ENCODE peak calls at places on chromosomes 7 and 10, in seven cellular contexts. One of them, this sample, is unnamed.

GRCh38 chr10:112261281-112261822 is 21.8 kb upstream of the TECTB start:
- DNase-seq in mucosa of descending colon: no peak
- DNase-seq in uterus: no peak
- DNase-seq in IMR-90: peak
- DNase-seq in left lung: no peak
- DNase-seq in BE2C: no peak
- DNase-seq in GM12865: no peak
- DNase-seq in this sample: no peak

GRCh38 chr7:88167223-88167622 is 52.6 kb downstream of the SRI start:
- DNase-seq in mucosa of descending colon: no peak
- DNase-seq in left lung: no peak
- DNase-seq in GM12865: no peak
- DNase-seq in uterus: no peak
- DNase-seq in IMR-90: no peak
- DNase-seq in BE2C: peak
- DNase-seq in this sample: no peak

GRCh38 chr7:121853307-121853706 is 19.7 kb upstream of the PTPRZ1 start:
- DNase-seq in BE2C: no peak
- DNase-seq in uterus: no peak
- DNase-seq in IMR-90: no peak
- DNase-seq in mucosa of descending colon: no peak
- DNase-seq in GM12865: no peak
- DNase-seq in left lung: no peak
- DNase-seq in this sample: no peak

GRCh38 chr7:138668946-138669345 is 32.2 kb downstream of the SVOPL start:
- DNase-seq in uterus: no peak
- DNase-seq in left lung: no peak
- DNase-seq in IMR-90: no peak
- DNase-seq in BE2C: no peak
- DNase-seq in GM12865: no peak
- DNase-seq in mucosa of descending colon: no peak
- DNase-seq in this sample: no peak

GRCh38 chr7:108299251-108300014 is 156.8 kb downstream of the NRCAM start:
- DNase-seq in GM12865: no peak
- DNase-seq in left lung: no peak
- DNase-seq in BE2C: no peak
- DNase-seq in mucosa of descending colon: no peak
- DNase-seq in uterus: no peak
- DNase-seq in IMR-90: no peak
- DNase-seq in this sample: no peak

GRCh38 chr10:123149568-123150228 is 1.8 kb downstream of the HMX2 start:
- DNase-seq in BE2C: no peak
- DNase-seq in IMR-90: peak
- DNase-seq in mucosa of descending colon: peak
- DNase-seq in left lung: no peak
- DNase-seq in uterus: no peak
- DNase-seq in GM12865: no peak
- DNase-seq in this sample: no peak

GRCh38 chr7:74272305-74273038 is 16.7 kb upstream of the CLIP2 start:
- DNase-seq in GM12865: peak
- DNase-seq in BE2C: peak
- DNase-seq in uterus: peak
- DNase-seq in IMR-90: peak
- DNase-seq in mucosa of descending colon: peak
- DNase-seq in left lung: peak
- DNase-seq in this sample: peak

GRCh38 chr7:68306692-68307107 is 1291.6 kb upstream of the AUTS2 start:
- DNase-seq in mucosa of descending colon: no peak
- DNase-seq in BE2C: no peak
- DNase-seq in GM12865: no peak
- DNase-seq in uterus: no peak
- DNase-seq in left lung: no peak
- DNase-seq in IMR-90: no peak
- DNase-seq in this sample: no peak

GRCh38 chr10:129496995-129497394 is 30.0 kb downstream of the MGMT start:
- DNase-seq in BE2C: peak
- DNase-seq in uterus: no peak
- DNase-seq in GM12865: no peak
- DNase-seq in mucosa of descending colon: no peak
- DNase-seq in IMR-90: no peak
- DNase-seq in left lung: no peak
- DNase-seq in this sample: no peak

GRCh38 chr7:143285454-143285756 is 647 bp downstream of the TMEM139 start:
- DNase-seq in uterus: no peak
- DNase-seq in left lung: no peak
- DNase-seq in IMR-90: no peak
- DNase-seq in GM12865: no peak
- DNase-seq in mucosa of descending colon: peak
- DNase-seq in BE2C: no peak
- DNase-seq in this sample: no peak

GRCh38 chr10:132630666-132631347 is 93.2 kb downstream of the INPP5A start:
- DNase-seq in left lung: peak
- DNase-seq in GM12865: no peak
- DNase-seq in IMR-90: no peak
- DNase-seq in uterus: peak
- DNase-seq in mucosa of descending colon: peak
- DNase-seq in BE2C: no peak
- DNase-seq in this sample: peak

GRCh38 chr7:151243411-151244155 is 4.9 kb downstream of the SMARCD3 start:
- DNase-seq in left lung: no peak
- DNase-seq in IMR-90: no peak
- DNase-seq in BE2C: no peak
- DNase-seq in mucosa of descending colon: no peak
- DNase-seq in GM12865: peak
- DNase-seq in uterus: no peak
- DNase-seq in this sample: no peak

GRCh38 chr10:12777840-12778585 is 223.5 kb downstream of the CCDC3 start:
- DNase-seq in mucosa of descending colon: no peak
- DNase-seq in IMR-90: no peak
- DNase-seq in BE2C: no peak
- DNase-seq in GM12865: no peak
- DNase-seq in uterus: no peak
- DNase-seq in left lung: no peak
- DNase-seq in this sample: no peak

GRCh38 chr10:49010831-49011230 is 71.2 kb upstream of the LRRC18 start:
- DNase-seq in BE2C: no peak
- DNase-seq in GM12865: no peak
- DNase-seq in uterus: no peak
- DNase-seq in left lung: no peak
- DNase-seq in IMR-90: no peak
- DNase-seq in mucosa of descending colon: no peak
- DNase-seq in this sample: no peak

GRCh38 chr10:116691079-116691398 is 51.3 kb downstream of the HSPA12A start:
- DNase-seq in BE2C: no peak
- DNase-seq in left lung: no peak
- DNase-seq in IMR-90: no peak
- DNase-seq in GM12865: no peak
- DNase-seq in mucosa of descending colon: no peak
- DNase-seq in uterus: peak
- DNase-seq in this sample: no peak
- TF ChIP-seq CTCF in BE2C: no peak
- TF ChIP-seq CTCF in left lung: no peak
- TF ChIP-seq CTCF in IMR-90: no peak
- TF ChIP-seq CTCF in GM12865: no peak
- TF ChIP-seq CTCF in mucosa of descending colon: no peak
- TF ChIP-seq CTCF in uterus: no peak
- TF ChIP-seq CTCF in this sample: no peak

GRCh38 chr7:79142706-79143105 is 310.8 kb downstream of the MAGI2 start:
- DNase-seq in mucosa of descending colon: no peak
- DNase-seq in IMR-90: no peak
- DNase-seq in BE2C: no peak
- DNase-seq in uterus: no peak
- DNase-seq in left lung: no peak
- DNase-seq in GM12865: no peak
- DNase-seq in this sample: no peak
- TF ChIP-seq CTCF in mucosa of descending colon: no peak
- TF ChIP-seq CTCF in IMR-90: no peak
- TF ChIP-seq CTCF in BE2C: no peak
- TF ChIP-seq CTCF in uterus: no peak
- TF ChIP-seq CTCF in left lung: no peak
- TF ChIP-seq CTCF in GM12865: no peak
- TF ChIP-seq CTCF in this sample: no peak

GRCh38 chr10:331186-331585 is 195.9 kb downstream of the ZMYND11 start:
- DNase-seq in left lung: no peak
- DNase-seq in uterus: no peak
- DNase-seq in BE2C: no peak
- DNase-seq in GM12865: no peak
- DNase-seq in IMR-90: no peak
- DNase-seq in mucosa of descending colon: no peak
- DNase-seq in this sample: no peak

GRCh38 chr10:326894-327635 is 191.8 kb downstream of the ZMYND11 start:
- DNase-seq in IMR-90: no peak
- DNase-seq in BE2C: no peak
- DNase-seq in GM12865: no peak
- DNase-seq in mucosa of descending colon: no peak
- DNase-seq in left lung: no peak
- DNase-seq in uterus: no peak
- DNase-seq in this sample: no peak

GRCh38 chr10:326350-326749 is 191.1 kb downstream of the ZMYND11 start:
- DNase-seq in IMR-90: no peak
- DNase-seq in left lung: no peak
- DNase-seq in BE2C: no peak
- DNase-seq in mucosa of descending colon: no peak
- DNase-seq in uterus: no peak
- DNase-seq in GM12865: no peak
- DNase-seq in this sample: no peak

GRCh38 chr10:327889-328809 is 192.9 kb downstream of the ZMYND11 start:
- DNase-seq in BE2C: no peak
- DNase-seq in mucosa of descending colon: no peak
- DNase-seq in uterus: no peak
- DNase-seq in left lung: no peak
- DNase-seq in IMR-90: no peak
- DNase-seq in GM12865: no peak
- DNase-seq in this sample: no peak

DNA sequence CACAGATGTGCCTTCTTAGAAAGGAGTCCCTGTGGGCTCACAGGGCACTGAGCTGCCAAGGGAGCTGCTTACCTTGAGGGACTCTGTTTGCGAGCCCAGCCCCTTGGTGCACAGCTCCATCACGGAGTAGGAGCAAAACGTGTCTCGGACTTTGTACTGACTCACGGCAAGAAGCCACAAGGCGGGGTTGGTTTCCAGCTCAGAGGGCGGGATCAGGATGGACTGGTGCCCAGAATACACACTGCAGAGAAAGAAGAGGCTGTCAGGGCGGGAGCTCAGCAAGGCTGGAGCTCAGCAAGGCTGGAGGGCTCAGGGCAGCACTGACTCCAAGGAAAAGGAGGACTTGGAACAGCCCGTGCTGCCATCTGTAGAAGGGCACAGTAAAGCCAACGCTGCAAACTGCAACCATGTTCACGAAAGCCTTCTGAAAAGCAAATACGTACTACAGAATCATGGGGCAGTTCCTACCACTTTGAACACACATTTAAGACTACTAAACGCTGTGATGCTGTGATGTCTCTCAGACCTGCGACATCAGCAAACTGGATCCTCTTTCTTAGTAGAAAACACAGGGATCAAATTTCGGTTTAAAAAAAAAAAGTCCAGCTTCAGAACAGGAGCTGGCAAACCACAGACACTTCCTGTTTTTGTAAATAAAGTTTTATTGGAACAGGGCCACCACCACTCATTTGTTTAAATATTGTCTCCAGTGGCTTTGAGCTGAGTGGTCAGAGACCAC is 194.3 kb downstream of the ZMYND11 start:
- DNase-seq in mucosa of descending colon: peak
- DNase-seq in uterus: peak
- DNase-seq in GM12865: no peak
- DNase-seq in BE2C: peak
- DNase-seq in IMR-90: peak
- DNase-seq in left lung: peak
- DNase-seq in this sample: peak
- TF ChIP-seq CTCF in mucosa of descending colon: no peak
- TF ChIP-seq CTCF in uterus: no peak
- TF ChIP-seq CTCF in GM12865: no peak
- TF ChIP-seq CTCF in BE2C: peak
- TF ChIP-seq CTCF in IMR-90: no peak
- TF ChIP-seq CTCF in left lung: no peak
- TF ChIP-seq CTCF in this sample: no peak

GRCh38 chr7:106294334-106294733 is 9.6 kb upstream of the NAMPT start:
- DNase-seq in left lung: no peak
- DNase-seq in uterus: no peak
- DNase-seq in IMR-90: no peak
- DNase-seq in BE2C: no peak
- DNase-seq in GM12865: no peak
- DNase-seq in mucosa of descending colon: no peak
- DNase-seq in this sample: no peak
- TF ChIP-seq CTCF in left lung: no peak
- TF ChIP-seq CTCF in uterus: no peak
- TF ChIP-seq CTCF in IMR-90: peak
- TF ChIP-seq CTCF in BE2C: peak
- TF ChIP-seq CTCF in GM12865: no peak
- TF ChIP-seq CTCF in mucosa of descending colon: no peak
- TF ChIP-seq CTCF in this sample: no peak

DNA sequence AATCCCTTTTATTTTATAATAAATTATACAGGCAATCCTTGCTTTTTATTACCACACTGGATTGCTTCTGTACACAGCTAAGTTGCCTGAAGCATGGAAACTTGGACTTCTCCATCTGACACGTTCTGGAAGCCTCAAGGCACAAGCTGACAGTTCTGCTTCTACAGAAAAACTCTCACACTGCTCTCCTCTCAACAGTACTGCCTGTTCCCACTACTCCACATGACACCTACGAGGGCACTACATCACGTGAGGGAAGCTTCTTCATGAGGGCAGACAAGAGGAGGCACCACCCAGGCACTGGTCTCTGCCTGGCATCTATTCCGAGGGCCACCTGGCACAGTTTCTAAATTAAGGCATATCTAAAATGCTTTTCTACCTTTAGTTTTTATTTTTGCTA is 16.8 kb upstream of the FAM133B start:
- DNase-seq in GM12865: no peak
- DNase-seq in IMR-90: no peak
- DNase-seq in uterus: no peak
- DNase-seq in mucosa of descending colon: no peak
- DNase-seq in left lung: no peak
- DNase-seq in BE2C: no peak
- DNase-seq in this sample: no peak
- TF ChIP-seq CTCF in GM12865: no peak
- TF ChIP-seq CTCF in IMR-90: no peak
- TF ChIP-seq CTCF in uterus: no peak
- TF ChIP-seq CTCF in mucosa of descending colon: no peak
- TF ChIP-seq CTCF in left lung: no peak
- TF ChIP-seq CTCF in BE2C: no peak
- TF ChIP-seq CTCF in this sample: no peak